ENCODE peak calls at places on chromosomes 1 and 21, in five cellular contexts. B is neuronal stem cell, K is IMR-90, L is H9, W is H1. E is an unnamed sample.

GRCh38 chr1:162218975-162219374 is 149.5 kb downstream of the NOS1AP start:
- DNase-seq in B (no peak), L (no peak), K (no peak), W (no peak), E (no peak)

GRCh38 chr1:175735144-175735543 is 8.3 kb downstream of the TNR start:
- DNase-seq in L (no peak), K (no peak), B (no peak), W (no peak), E (no peak)

GRCh38 chr21:18155508-18156193 is 89.0 kb upstream of the CHODL start:
- DNase-seq in B (peak), W (no peak), K (no peak), L (no peak), E (peak)

GRCh38 chr1:227437495-227438008 is 119.3 kb upstream of the CDC42BPA start:
- DNase-seq in K (peak), B (no peak), L (no peak), W (peak), E (peak)

GRCh38 chr1:36203554-36204346 is 20.5 kb upstream of the THRAP3 start:
- DNase-seq in W (peak), K (peak), L (peak), B (no peak), E (peak)

GRCh38 chr1:74425669-74426068 is 86.7 kb downstream of the LRRC53 start:
- DNase-seq in L (no peak), K (peak), W (no peak), B (no peak), E (no peak)

GRCh38 chr1:47471163-47471562 is 33.3 kb downstream of the FOXD2 start:
- DNase-seq in L (no peak), W (no peak), K (no peak), B (no peak), E (no peak)

GRCh38 chr21:37899141-37899540 is 17.1 kb downstream of the KCNJ6 start:
- DNase-seq in B (no peak), W (no peak), K (no peak), L (no peak), E (no peak)

GRCh38 chr21:14878971-14879370 is 185.8 kb downstream of the NRIP1 start:
- DNase-seq in K (no peak), B (no peak), W (no peak), L (no peak), E (no peak)

GRCh38 chr1:241356519-241357365 is at the start of gene RGS7:
- DNase-seq in L (peak), K (peak), W (peak), B (peak), E (peak)

GRCh38 chr1:150236614-150236934 is 662 bp upstream of the ANP32E start:
- DNase-seq in B (no peak), L (no peak), K (no peak), W (no peak), E (no peak)

GRCh38 chr21:42513985-42514882 is 582 bp downstream of the SLC37A1 start:
- DNase-seq in L (peak), W (peak), B (no peak), K (no peak), E (peak)

GRCh38 chr21:46173573-46173972 is 10.7 kb downstream of the SPATC1L start:
- DNase-seq in L (no peak), W (no peak), K (no peak), B (no peak), E (no peak)

GRCh38 chr1:112904831-112905227 is 51.2 kb downstream of the SLC16A1 start:
- DNase-seq in L (no peak), K (no peak), W (peak), B (no peak), E (no peak)

GRCh38 chr1:173715538-173715844 is 710 bp downstream of the KLHL20 start:
- DNase-seq in K (no peak), L (no peak), B (no peak), W (no peak), E (no peak)

GRCh38 chr1:228836427-228836826 is 101.1 kb downstream of the RHOU start:
- DNase-seq in L (no peak), B (no peak), K (no peak), W (peak), E (no peak)

GRCh38 chr1:229059671-229060079 is 211.2 kb upstream of the RAB4A start:
- DNase-seq in L (no peak), W (no peak), B (no peak), K (peak), E (peak)

GRCh38 chr21:32189688-32190483 is 89.0 kb downstream of the MIS18A start:
- DNase-seq in B (no peak), W (no peak), K (no peak), L (no peak), E (no peak)

GRCh38 chr1:53934170-53934765 is 11.2 kb downstream of the IFT25 start:
- DNase-seq in L (no peak), K (no peak), B (no peak), W (no peak), E (no peak)

GRCh38 chr1:77375990-77376389 is 94.2 kb downstream of the AK5 start:
- DNase-seq in B (no peak), L (no peak), K (no peak), W (no peak), E (peak)

GRCh38 chr1:231571904-231572303 is 43.4 kb downstream of the TSNAX start:
- DNase-seq in B (no peak), W (no peak), L (no peak), K (no peak), E (no peak)

GRCh38 chr1:23745515-23745914 is 2.2 kb downstream of the ELOA start:
- DNase-seq in B (no peak), W (no peak), L (no peak), K (peak), E (peak)

GRCh38 chr1:178052650-178053461 is 41.0 kb upstream of the RASAL2 start:
- DNase-seq in L (peak), B (no peak), K (peak), W (no peak), E (no peak)

GRCh38 chr1:178057131-178057765 is 36.7 kb upstream of the RASAL2 start:
- DNase-seq in L (no peak), K (no peak), W (no peak), B (no peak), E (no peak)

GRCh38 chr1:178055093-178055492 is 38.8 kb upstream of the RASAL2 start:
- DNase-seq in L (peak), K (no peak), W (peak), B (no peak), E (no peak)

GRCh38 chr1:178057863-178058576 is 35.9 kb upstream of the RASAL2 start:
- DNase-seq in L (peak), B (no peak), W (no peak), K (peak), E (peak)

GRCh38 chr1:178055779-178056471 is 38.0 kb upstream of the RASAL2 start:
- DNase-seq in B (no peak), L (no peak), K (peak), W (no peak), E (peak)
- H2BK15ac ChIP-seq in B (no peak), L (no peak), K (peak), W (no peak), E (no peak)

DNA sequence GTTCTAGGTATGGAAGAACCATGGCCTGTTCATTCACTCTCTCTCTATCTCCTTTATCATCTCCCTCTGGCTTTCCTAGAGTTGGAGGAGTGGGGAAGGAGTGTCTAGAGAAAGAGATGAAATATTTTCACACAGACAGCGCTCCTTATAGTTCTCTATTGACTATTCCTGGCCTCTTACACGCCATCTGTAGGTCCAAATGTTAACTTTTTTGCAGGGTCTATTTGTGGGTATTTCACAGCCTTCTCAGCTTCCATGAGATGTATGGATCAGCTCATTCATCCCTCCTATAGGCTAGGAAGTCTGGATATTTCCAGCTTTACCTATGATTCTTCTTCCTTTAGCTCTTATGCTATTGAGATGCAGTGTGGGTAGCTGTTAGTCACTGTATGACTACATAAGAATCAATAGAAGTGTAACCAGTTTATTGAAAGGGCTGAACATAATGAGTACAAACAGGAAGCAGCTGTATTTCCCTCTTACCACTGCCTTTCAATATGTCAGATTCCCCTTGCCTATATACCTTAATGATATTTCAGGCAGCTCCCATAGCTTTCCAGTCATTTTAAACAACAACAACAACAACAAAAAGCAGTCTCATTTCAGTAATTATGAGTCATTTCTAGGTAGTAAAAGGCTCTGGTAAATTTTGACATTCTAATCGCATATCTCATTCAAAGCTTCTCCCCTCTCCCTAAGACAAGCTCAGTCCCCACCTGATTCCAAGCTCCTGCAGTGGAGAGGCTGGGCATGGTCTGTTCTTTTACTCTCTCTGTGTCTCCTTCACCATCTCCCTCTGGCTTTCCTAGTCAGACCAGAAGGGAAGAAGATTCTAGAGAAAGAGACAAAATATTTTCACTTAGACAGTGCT is 149.5 kb downstream of the TTLL7 start:
- DNase-seq in W (no peak), K (no peak), B (no peak), L (no peak), E (no peak)
- H2AFZ ChIP-seq in W (no peak), K (no peak), B (peak), L (no peak), E (no peak)

GRCh38 chr1:223887724-223888428 is 42.1 kb upstream of the TP53BP2 start:
- DNase-seq in K (peak), L (no peak), W (no peak), B (no peak), E (peak)
- H2BK15ac ChIP-seq in K (no peak), L (no peak), W (no peak), B (no peak), E (no peak)

GRCh38 chr21:33915368-33916199 is at the start of gene ATP5PO:
- DNase-seq in K (peak), W (peak), B (peak), L (peak), E (peak)
- H2AFZ ChIP-seq in K (peak), W (peak), B (peak), L (peak), E (peak)